ENCODE peak calls at places on chromosome 13, in seven cellular contexts. U, P, W, X, Z, Y and S are unnamed samples.

GRCh38 chr13:72514141-72514540 is 213.3 kb downstream of the MZT1 start:
- DNase-seq in Z (no peak), W (no peak), X (no peak), Y (no peak), U (no peak), P (no peak), S (no peak)

GRCh38 chr13:25232937-25233515 is 54.3 kb downstream of the MTMR6 start:
- DNase-seq in Z (no peak), U (peak; percentile 65), Y (no peak), X (no peak), P (no peak), W (no peak), S (peak; percentile 38)

GRCh38 chr13:47291116-47291656 is 394.3 kb upstream of the HTR2A start:
- DNase-seq in W (no peak), Y (no peak), P (no peak), X (no peak), Z (no peak), U (peak; percentile 5), S (no peak)

GRCh38 chr13:110201114-110201513 is 105.8 kb downstream of the COL4A1 start:
- DNase-seq in Z (no peak), X (no peak), P (no peak), Y (no peak), U (no peak), W (no peak), S (no peak)

GRCh38 chr13:38042771-38043170 is 173.2 kb upstream of the TRPC4 start:
- DNase-seq in P (no peak), X (no peak), Z (no peak), Y (no peak), W (no peak), U (no peak), S (no peak)

GRCh38 chr13:33032037-33032625 is 15.9 kb downstream of the KL start:
- DNase-seq in Z (no peak), W (no peak), P (no peak), U (no peak), Y (no peak), X (no peak), S (no peak)

GRCh38 chr13:52978989-52979388 is 49.6 kb upstream of the OLFM4 start:
- DNase-seq in P (no peak), Y (no peak), Z (no peak), X (no peak), W (no peak), U (no peak), S (no peak)

GRCh38 chr13:42733046-42733445 is 48.3 kb upstream of the FAM216B start:
- DNase-seq in W (no peak), Z (no peak), P (no peak), U (no peak), Y (no peak), X (no peak), S (no peak)

GRCh38 chr13:110676511-110677204 is 29.3 kb downstream of the CARS2 start:
- DNase-seq in Y (no peak), X (no peak), P (no peak), U (no peak), W (no peak), Z (no peak), S (peak; percentile 75)

GRCh38 chr13:99985243-99985874 is 3.8 kb downstream of the ZIC2 start:
- DNase-seq in Z (no peak), U (no peak), P (no peak), Y (no peak), X (peak; percentile 37), W (no peak), S (no peak)

GRCh38 chr13:19060311-19061002 is 121.2 kb downstream of the TUBA3C start:
- DNase-seq in P (no peak), Y (peak; percentile 38), U (no peak), Z (no peak), W (no peak), X (no peak), S (no peak)

GRCh38 chr13:99277629-99278028 is 19.4 kb upstream of the GPR18 start:
- DNase-seq in X (no peak), Y (no peak), Z (no peak), U (no peak), P (no peak), W (no peak), S (no peak)

GRCh38 chr13:98507060-98507797 is 69.7 kb downstream of the STK24 start:
- DNase-seq in W (no peak), X (no peak), Z (no peak), U (peak; percentile 9), P (peak; percentile 53), Y (peak; percentile 79), S (no peak)

GRCh38 chr13:93180376-93180966 is 46.1 kb upstream of the GPC6 start:
- DNase-seq in U (no peak), W (no peak), Y (no peak), X (no peak), Z (peak; percentile 16), P (peak; percentile 32), S (no peak)

GRCh38 chr13:20161275-20161950 is 561 bp upstream of the GJA3 start:
- DNase-seq in U (no peak), Y (no peak), X (no peak), P (no peak), W (no peak), Z (no peak), S (peak; percentile 59)

GRCh38 chr13:110187501-110188161 is 119.3 kb downstream of the COL4A1 start:
- DNase-seq in P (peak; percentile 42), Z (peak; percentile 15), X (no peak), Y (no peak), U (peak; percentile 79), W (no peak), S (no peak)

GRCh38 chr13:99992376-99992775 is 10.8 kb downstream of the ZIC2 start:
- DNase-seq in P (peak; percentile 92), Z (no peak), X (no peak), U (no peak), Y (no peak), W (no peak), S (no peak)

GRCh38 chr13:82298110-82298509 is 1584.2 kb downstream of the SLITRK1 start:
- DNase-seq in Z (no peak), W (no peak), X (no peak), Y (no peak), P (no peak), U (no peak), S (no peak)

GRCh38 chr13:113536461-113537110 is 46.1 kb upstream of the DCUN1D2 start:
- DNase-seq in U (no peak), Y (no peak), Z (no peak), X (no peak), W (no peak), P (no peak), S (no peak)

GRCh38 chr13:113533441-113533840 is 42.9 kb upstream of the DCUN1D2 start:
- DNase-seq in Z (no peak), X (no peak), P (no peak), Y (no peak), W (no peak), U (no peak), S (no peak)

GRCh38 chr13:113537205-113537604 is 46.7 kb upstream of the DCUN1D2 start:
- DNase-seq in X (peak; percentile 6), W (no peak), Z (no peak), Y (no peak), P (no peak), U (no peak), S (no peak)

GRCh38 chr13:113534236-113534860 is 43.8 kb upstream of the DCUN1D2 start:
- DNase-seq in W (no peak), Z (no peak), U (peak; percentile 54), Y (no peak), P (no peak), X (no peak), S (no peak)

DNA sequence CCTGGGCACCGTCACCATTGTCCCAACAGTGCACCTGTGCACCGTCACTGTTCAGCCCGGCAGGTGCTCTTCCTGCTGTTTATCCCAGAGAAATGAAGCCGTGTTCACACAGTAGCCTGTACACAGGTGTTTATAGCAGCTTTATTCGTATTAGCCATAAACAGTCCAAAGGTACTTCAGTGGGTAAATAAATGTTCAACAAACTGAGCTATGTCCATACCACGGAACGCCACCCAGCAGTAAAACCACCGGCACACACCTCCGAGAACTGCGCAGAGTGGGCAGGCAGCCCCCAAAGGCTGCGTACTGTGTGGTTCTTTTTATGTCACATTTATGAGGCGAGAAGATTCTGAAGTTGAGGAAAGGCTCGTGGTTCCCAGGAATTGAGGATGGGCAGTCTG is 44.9 kb upstream of the DCUN1D2 start:
- DNase-seq in X (no peak), U (no peak), W (no peak), Z (no peak), Y (no peak), P (no peak), S (no peak)
- TF ChIP-seq CTCF in X (no peak), U (no peak), W (no peak), Z (no peak), Y (no peak), P (no peak), S (no peak)

GRCh38 chr13:32023698-32024097 is 7.9 kb upstream of the FRY start:
- DNase-seq in Y (no peak), W (no peak), U (peak; percentile 22), X (no peak), P (no peak), Z (no peak), S (no peak)
- TF ChIP-seq CTCF in Y (no peak), W (no peak), U (peak; percentile 37), X (no peak), P (peak; percentile 41), Z (peak; percentile 50), S (no peak)

DNA sequence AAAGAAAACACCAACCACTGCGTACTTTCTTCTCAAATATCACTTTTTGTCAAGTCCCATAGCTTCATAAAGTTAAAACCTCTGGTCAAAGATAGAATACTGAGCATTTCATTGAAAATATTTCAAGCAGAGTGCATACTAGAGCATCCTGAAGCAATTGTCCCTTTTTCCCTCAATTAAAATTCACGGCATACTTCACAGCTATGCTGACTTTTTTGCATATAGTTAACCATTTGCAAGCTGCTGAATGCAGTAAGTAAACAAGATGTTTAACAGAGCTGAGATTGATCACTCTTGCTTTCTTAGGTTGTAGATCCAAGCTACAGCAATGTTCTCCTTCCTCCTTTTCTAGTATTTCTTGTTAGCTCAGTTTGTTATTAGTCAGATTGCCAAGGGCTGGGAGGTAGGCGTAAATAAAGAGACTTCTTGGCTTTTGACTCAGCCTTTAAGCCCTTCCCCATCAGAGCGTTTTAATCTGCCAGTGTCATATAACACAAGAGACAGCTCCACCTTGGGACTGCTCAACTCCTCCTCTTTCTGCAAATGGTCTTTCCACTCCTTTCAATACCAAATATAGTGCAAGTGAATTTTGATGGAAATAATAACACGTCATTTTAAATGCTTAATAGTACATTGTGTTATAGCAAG is at the start of gene SLITRK6:
- DNase-seq in P (peak; percentile 45), W (no peak), U (peak; percentile 93), Y (no peak), Z (peak; percentile 67), X (peak; percentile 76), S (no peak)
- TF ChIP-seq CTCF in P (peak; percentile 26), W (no peak), U (peak; percentile 50), Y (no peak), Z (peak; percentile 41), X (peak; percentile 53), S (no peak)

DNA sequence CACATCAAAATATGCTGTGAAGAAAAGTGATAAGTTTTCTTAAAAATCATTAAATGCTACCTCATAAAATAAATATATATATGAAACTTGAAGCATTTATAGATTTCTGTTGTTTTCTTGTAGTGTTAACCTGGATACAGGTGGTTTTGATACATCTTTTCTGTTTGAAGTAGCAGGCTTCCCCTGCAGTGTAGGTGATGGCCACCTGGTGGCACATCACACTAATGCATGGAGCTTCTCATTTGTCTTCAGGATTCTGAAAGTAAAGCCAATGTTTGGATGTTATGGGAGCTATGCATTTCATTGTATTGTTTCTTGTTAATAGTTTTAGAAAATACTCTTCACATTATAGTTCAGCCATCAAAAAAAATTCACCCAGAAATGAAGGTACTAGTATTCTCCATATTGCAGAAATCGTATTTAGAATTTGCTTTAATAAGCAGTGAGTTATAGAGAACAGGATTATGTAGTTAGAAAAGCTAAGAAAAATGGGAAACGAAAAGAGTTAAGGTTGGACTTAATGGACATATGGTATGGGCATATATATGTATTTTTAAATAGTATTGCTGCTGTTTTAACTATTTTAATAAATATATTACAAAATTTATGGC is 18.7 kb downstream of the GPR180 start:
- DNase-seq in Z (no peak), W (no peak), X (peak; percentile 73), P (no peak), Y (no peak), U (peak; percentile 61), S (peak; percentile 25)
- TF ChIP-seq CTCF in Z (peak; percentile 85), W (no peak), X (peak; percentile 88), P (peak; percentile 86), Y (peak; percentile 25), U (peak; percentile 83), S (peak; percentile 71)